ENCODE peak calls at places on chromosomes 5 and 9, in four cellular contexts. Y is T-helper 1 cell, R is prostate gland, D is NCI-H2171 treated with DMSO at 0.1 percent for 48 hours. X is an unnamed sample.

GRCh38 chr9:13967011-13967410 is 346.9 kb downstream of the NFIB start:
- DNase-seq in R (no peak), D (no peak), Y (no peak), X (no peak)

GRCh38 chr5:14316471-14316870 is 173.3 kb downstream of the TRIO start:
- DNase-seq in D (peak; percentile 30), Y (no peak), R (no peak), X (no peak)

GRCh38 chr5:82754347-82754746 is 322.8 kb downstream of the TMEM167A start:
- DNase-seq in R (no peak), D (no peak), Y (no peak), X (no peak)

GRCh38 chr5:91651704-91652103 is 268.6 kb upstream of the ARRDC3 start:
- DNase-seq in R (no peak), D (no peak), Y (no peak), X (no peak)

GRCh38 chr5:59483971-59484472 is 409.5 kb downstream of the PDE4D start:
- DNase-seq in Y (no peak), D (no peak), R (no peak), X (no peak)

GRCh38 chr9:88641471-88642240 is 106.7 kb downstream of the NXNL2 start:
- DNase-seq in D (no peak), Y (no peak), R (no peak), X (no peak)

GRCh38 chr5:133698646-133699526 is 86.5 kb upstream of the FSTL4 start:
- DNase-seq in Y (no peak), R (no peak), D (no peak), X (no peak)

GRCh38 chr5:143653256-143653655 is 158.7 kb upstream of the HMHB1 start:
- DNase-seq in R (no peak), Y (no peak), D (no peak), X (no peak)

GRCh38 chr5:171336486-171337206 is 27.6 kb downstream of the TLX3 start:
- DNase-seq in Y (no peak), R (no peak), D (peak; percentile 75), X (no peak)

GRCh38 chr5:143499480-143500114 is 96.1 kb upstream of the NR3C1 start:
- DNase-seq in Y (no peak), R (no peak), D (no peak), X (no peak)

GRCh38 chr9:109437286-109437685 is 60.8 kb downstream of the PTPN3 start:
- DNase-seq in D (no peak), Y (no peak), R (no peak), X (no peak)

GRCh38 chr5:73274870-73275756 is 102.1 kb downstream of the TMEM174 start:
- DNase-seq in Y (no peak), R (peak; percentile 61), D (peak; percentile 87), X (no peak)

GRCh38 chr5:1500411-1501091 is 23.2 kb downstream of the LPCAT1 start:
- DNase-seq in Y (no peak), D (no peak), R (peak; percentile 45), X (no peak)

GRCh38 chr5:179190851-179191505 is 130.8 kb downstream of the ZNF354C start:
- DNase-seq in D (no peak), Y (no peak), R (no peak), X (no peak)

GRCh38 chr5:115452083-115452482 is 92.5 kb downstream of the FEM1C start:
- DNase-seq in R (no peak), D (no peak), Y (no peak), X (no peak)

GRCh38 chr9:4126184-4126865 is 173.5 kb downstream of the GLIS3 start:
- DNase-seq in R (no peak), Y (no peak), D (no peak), X (no peak)

GRCh38 chr5:36502608-36503007 is 103.8 kb upstream of the SLC1A3 start:
- DNase-seq in R (peak; percentile 35), D (no peak), Y (no peak), X (no peak)

GRCh38 chr9:6270896-6271295 is 55.3 kb downstream of the IL33 start:
- DNase-seq in Y (no peak), D (no peak), R (no peak), X (no peak)

GRCh38 chr5:110625376-110625999 is 101.0 kb downstream of the TMEM232 start:
- DNase-seq in D (peak; percentile 21), R (no peak), Y (no peak), X (no peak)

GRCh38 chr5:30239331-30240022 is 954.0 kb upstream of the CDH6 start:
- DNase-seq in D (no peak), Y (no peak), R (no peak), X (no peak)

GRCh38 chr9:111878946-111879345 is 17.7 kb upstream of the UGCG start:
- DNase-seq in Y (no peak), D (no peak), R (no peak), X (no peak)

GRCh38 chr5:9121597-9121996 is 424.3 kb downstream of the SEMA5A start:
- DNase-seq in R (no peak), Y (no peak), D (no peak), X (no peak)

GRCh38 chr9:79471577-79472543 is 99.9 kb upstream of the TLE4 start:
- DNase-seq in R (peak; percentile 45), D (peak; percentile 36), Y (no peak), X (no peak)

GRCh38 chr9:119322137-119322695 is 47.0 kb downstream of the BRINP1 start:
- DNase-seq in Y (no peak), D (no peak), R (no peak), X (no peak)

GRCh38 chr9:133968428-133968827 is 23.7 kb downstream of the VAV2 start:
- DNase-seq in R (no peak), Y (no peak), D (no peak), X (no peak)

GRCh38 chr5:91468643-91469422 is 85.7 kb upstream of the ARRDC3 start:
- DNase-seq in R (no peak), Y (no peak), D (no peak), X (no peak)

GRCh38 chr5:90169078-90169477 is 240.5 kb downstream of the CETN3 start:
- DNase-seq in D (no peak), R (no peak), Y (no peak), X (no peak)

GRCh38 chr5:176774216-176775171 is 35.9 kb upstream of the UNC5A start:
- DNase-seq in D (no peak), R (no peak), Y (no peak), X (no peak)

GRCh38 chr9:135300346-135301141 is 179.0 kb upstream of the PPP1R26 start:
- DNase-seq in D (peak; percentile 89), R (no peak), Y (no peak), X (no peak)

GRCh38 chr9:72812622-72813111 is 140.2 kb downstream of the ALDH1A1 start:
- DNase-seq in R (no peak), Y (no peak), D (no peak), X (no peak)

GRCh38 chr5:135553688-135554462 is 18.1 kb upstream of the NEUROG1 start:
- DNase-seq in Y (no peak), D (peak; percentile 44), R (no peak), X (no peak)

GRCh38 chr5:169181785-169182184 is 119.2 kb downstream of the SLIT3 start:
- DNase-seq in Y (no peak), D (no peak), R (no peak), X (no peak)

GRCh38 chr5:159469496-159470370 is 139.4 kb upstream of the IL12B start:
- DNase-seq in D (no peak), R (peak; percentile 18), Y (no peak), X (no peak)

GRCh38 chr5:1551913-1552312 is 28.2 kb upstream of the LPCAT1 start:
- DNase-seq in R (peak; percentile 2), D (no peak), Y (no peak), X (no peak)

GRCh38 chr5:57683036-57683600 is 200.5 kb upstream of the ACTBL2 start:
- DNase-seq in Y (no peak), D (no peak), R (no peak), X (no peak)

GRCh38 chr9:84371737-84372136 is 31.2 kb upstream of the SLC28A3 start:
- DNase-seq in Y (no peak), D (no peak), R (no peak), X (no peak)

GRCh38 chr9:126000256-126000655 is 253.1 kb downstream of the PBX3 start:
- DNase-seq in Y (no peak), R (no peak), D (no peak), X (no peak)

X was measured in CMK.